ENCODE peak calls at places on chromosomes 11 and 22, in nine cellular contexts. Z is neural progenitor cell; D is effector memory CD4-positive, alpha-beta T cell; W is neuronal stem cell; G is vagina; L is body of pancreas; E is aorta; O is fibroblast of lung; F is naive thymus-derived CD4-positive, alpha-beta T cell. M is an unnamed sample.
A peak's percentile ranks its signal among the peaks of the same experiment; 100 is the strongest.

GRCh38 chr11:2825886-2826678 is 59.5 kb downstream of the CDKN1C start:
- DNase-seq in Z (peak; percentile 47), D (no peak), W (peak; percentile 32), G (peak; percentile 98), L (peak; percentile 45), E (peak; percentile 88), O (peak; percentile 98), F (no peak), M (no peak)

GRCh38 chr11:126926376-126926791 is 74.2 kb downstream of the KIRREL3 start:
- DNase-seq in Z (no peak), D (no peak), W (no peak), G (no peak), L (no peak), E (no peak), O (peak; percentile 83), F (no peak), M (no peak)

GRCh38 chr11:84260862-84261261 is 974.7 kb upstream of the CCDC90B start:
- DNase-seq in Z (no peak), D (no peak), W (no peak), G (no peak), L (no peak), E (no peak), O (peak; percentile 41), F (no peak), M (no peak)

GRCh38 chr11:15663778-15664218 is 549.1 kb downstream of the INSC start:
- DNase-seq in Z (peak; percentile 91), D (no peak), W (peak; percentile 61), G (peak; percentile 34), L (peak; percentile 14), E (no peak), O (no peak), F (no peak), M (no peak)

GRCh38 chr22:19962246-19962908 is 20.8 kb upstream of the TXNRD2 start:
- DNase-seq in Z (peak; percentile 95), D (peak; percentile 31), W (peak; percentile 70), G (no peak), L (peak; percentile 81), E (peak; percentile 83), O (peak; percentile 71), F (peak; percentile 44), M (peak; percentile 24)

GRCh38 chr22:23183107-23183698 is 2.9 kb downstream of the BCR start:
- DNase-seq in Z (peak; percentile 96), D (no peak), W (peak; percentile 74), G (no peak), L (peak; percentile 58), E (peak; percentile 78), O (peak; percentile 80), F (no peak), M (no peak)

GRCh38 chr11:33861366-33861765 is 30.5 kb downstream of the LMO2 start:
- DNase-seq in Z (no peak), D (no peak), W (no peak), G (no peak), L (no peak), E (no peak), O (no peak), F (no peak), M (no peak)

GRCh38 chr22:40450651-40451050 is 80.3 kb downstream of the SGSM3 start:
- DNase-seq in Z (no peak), D (no peak), W (no peak), G (no peak), L (no peak), E (no peak), O (no peak), F (no peak), M (no peak)

GRCh38 chr11:9571766-9572120 is 1.7 kb upstream of the WEE1 start:
- DNase-seq in Z (no peak), D (no peak), W (no peak), G (no peak), L (no peak), E (no peak), O (no peak), F (no peak), M (no peak)

GRCh38 chr22:26072611-26073010 is 96.7 kb upstream of the SEZ6L start:
- DNase-seq in Z (no peak), D (no peak), W (no peak), G (no peak), L (no peak), E (no peak), O (no peak), F (no peak), M (no peak)

GRCh38 chr11:45791524-45791923 is 13.4 kb upstream of the SLC35C1 start:
- DNase-seq in Z (no peak), D (no peak), W (no peak), G (no peak), L (no peak), E (no peak), O (no peak), F (no peak), M (no peak)
- H3K9me3 ChIP-seq in Z (no peaks in the 10 kb centered on the region), D (no peaks in the 10 kb centered on the region), W (no peaks in the 10 kb centered on the region), G (no peaks in the 10 kb centered on the region), L (no peaks in the 10 kb centered on the region), E (peaks cover 3% of the 10 kb centered on the region), O (no peaks in the 10 kb centered on the region), F (no peaks in the 10 kb centered on the region), M (no peaks in the 10 kb centered on the region)

DNA sequence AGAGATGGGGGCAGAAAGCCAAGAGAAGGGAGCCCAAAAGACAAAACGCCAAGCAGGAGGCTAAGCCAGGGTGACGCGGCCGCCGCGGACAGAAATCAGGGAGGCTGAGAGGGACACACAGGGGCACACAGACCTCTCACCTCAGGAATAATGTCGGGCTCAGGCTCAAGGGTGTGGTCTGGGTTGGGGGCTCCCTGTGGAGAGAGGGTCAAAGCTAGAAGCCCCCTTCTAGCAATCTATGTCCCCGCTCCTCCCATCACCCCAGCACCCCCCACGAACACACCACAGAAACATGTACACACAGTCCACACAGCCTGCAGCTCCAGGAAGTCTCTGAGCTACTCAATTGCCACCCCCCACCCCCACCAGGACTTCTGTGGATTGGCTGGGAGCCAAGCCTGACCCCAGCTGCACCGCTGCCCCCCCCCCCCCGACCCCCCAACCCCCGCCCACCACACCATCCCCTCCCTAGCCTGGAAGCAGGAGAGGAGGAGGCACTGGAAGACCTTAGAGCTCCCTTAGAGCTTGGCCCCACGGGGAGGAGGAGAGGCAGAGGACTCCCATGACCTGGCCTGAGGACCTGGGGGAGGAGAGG is 6.9 kb downstream of the BCL9L start:
- DNase-seq in Z (no peak), D (no peak), W (no peak), G (no peak), L (no peak), E (no peak), O (peak; percentile 58), F (peak; percentile 49), M (no peak)
- H3K4me3 ChIP-seq in Z (peak overlapping the region; percentile 27), D (peak overlapping the region; percentile 98), W (no peak overlapping the region), G (peak overlapping the region; percentile 100), L (no peak overlapping the region), E (peak overlapping the region; percentile 6), O (peak overlapping the region; percentile 37), F (peak overlapping the region; percentile 99), M (peak overlapping the region; percentile 60)

GRCh38 chr11:27467181-27467913 is 5.2 kb downstream of the LGR4 start:
- DNase-seq in Z (no peak), D (no peak), W (no peak), G (no peak), L (no peak), E (no peak), O (no peak), F (no peak), M (no peak)

GRCh38 chr11:27466363-27466762 is 6.2 kb downstream of the LGR4 start:
- DNase-seq in Z (no peak), D (no peak), W (no peak), G (no peak), L (no peak), E (no peak), O (no peak), F (no peak), M (no peak)

GRCh38 chr11:27464155-27464759 is 8.3 kb downstream of the LGR4 start:
- DNase-seq in Z (no peak), D (no peak), W (no peak), G (no peak), L (peak; percentile 42), E (no peak), O (peak; percentile 88), F (no peak), M (no peak)

GRCh38 chr11:27468209-27468608 is 4.4 kb downstream of the LGR4 start:
- DNase-seq in Z (no peak), D (no peak), W (no peak), G (no peak), L (no peak), E (no peak), O (peak; percentile 89), F (no peak), M (no peak)

GRCh38 chr11:27465629-27466028 is 7.0 kb downstream of the LGR4 start:
- DNase-seq in Z (no peak), D (no peak), W (no peak), G (no peak), L (no peak), E (no peak), O (no peak), F (no peak), M (no peak)
- H3K4me1 ChIP-seq in Z (peaks cover 69% of the 10 kb centered on the region), D (no peaks in the 10 kb centered on the region), W (peaks cover 11% of the 10 kb centered on the region), G (peaks cover 43% of the 10 kb centered on the region), L (peaks cover 66% of the 10 kb centered on the region), E (peaks cover 10% of the 10 kb centered on the region), O (peaks cover 6% of the 10 kb centered on the region), F (no peaks in the 10 kb centered on the region), M (no peaks in the 10 kb centered on the region)

DNA sequence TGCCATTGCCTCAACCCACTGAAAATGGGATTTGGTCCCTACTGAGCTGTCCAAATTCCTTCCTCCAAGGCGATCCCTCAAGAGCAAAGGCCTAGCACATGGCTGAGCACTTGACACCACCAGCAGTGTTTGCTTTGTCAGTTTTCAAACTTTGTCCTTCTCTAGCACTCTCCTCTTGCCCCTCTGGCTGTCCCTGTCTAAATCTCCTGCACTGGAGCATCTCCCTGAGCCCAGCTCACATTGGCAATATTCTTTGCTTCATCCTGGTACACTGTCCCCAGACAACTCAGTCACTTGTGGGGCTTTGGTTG is 66.6 kb upstream of the FTH1 start:
- DNase-seq in Z (no peak), D (no peak), W (no peak), G (no peak), L (no peak), E (no peak), O (no peak), F (no peak), M (no peak)
- H3K9me3 ChIP-seq in Z (no peaks in the 10 kb centered on the region), D (no peaks in the 10 kb centered on the region), W (peaks cover 5% of the 10 kb centered on the region), G (no peaks in the 10 kb centered on the region), L (no peaks in the 10 kb centered on the region), E (no peaks in the 10 kb centered on the region), O (no peaks in the 10 kb centered on the region), F (no peaks in the 10 kb centered on the region), M (no peaks in the 10 kb centered on the region)

GRCh38 chr11:112881461-112881860 is 79.8 kb upstream of the NCAM1 start:
- DNase-seq in Z (peak; percentile 79), D (no peak), W (peak; percentile 78), G (no peak), L (peak; percentile 65), E (peak; percentile 81), O (peak; percentile 74), F (no peak), M (no peak)
- H3K4me3 ChIP-seq in Z (peak overlapping the region; percentile 28), D (no peak overlapping the region), W (no peak overlapping the region), G (peak overlapping the region; percentile 32), L (no peak overlapping the region), E (no peak overlapping the region), O (no peak overlapping the region), F (no peak overlapping the region), M (no peak overlapping the region)

DNA sequence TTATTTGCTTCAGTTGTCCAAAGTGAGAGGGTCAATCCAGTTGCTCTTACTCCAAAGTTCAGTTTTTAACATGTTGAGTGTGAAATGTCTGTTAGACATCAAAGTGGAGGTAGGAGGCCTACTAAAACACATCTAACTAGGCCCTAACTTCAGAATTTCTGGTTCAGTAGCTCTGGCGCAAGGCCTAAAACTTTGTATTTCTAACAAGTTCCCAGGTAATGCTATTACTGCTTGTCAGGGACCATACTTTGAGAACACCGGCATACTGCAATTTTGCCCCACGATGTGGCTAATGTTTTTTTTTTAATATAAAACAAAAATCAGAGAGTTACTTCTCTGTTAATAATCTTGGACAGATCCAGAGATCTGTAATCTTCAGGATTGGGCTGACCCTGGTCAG is 72.4 kb upstream of the LRRC55 start:
- DNase-seq in Z (no peak), D (no peak), W (no peak), G (no peak), L (no peak), E (no peak), O (no peak), F (no peak), M (no peak)
- H3K4me1 ChIP-seq in Z (no peaks in the 10 kb centered on the region), D (no peaks in the 10 kb centered on the region), W (no peaks in the 10 kb centered on the region), G (no peaks in the 10 kb centered on the region), L (no peaks in the 10 kb centered on the region), E (no peaks in the 10 kb centered on the region), O (no peaks in the 10 kb centered on the region), F (no peaks in the 10 kb centered on the region), M (no peaks in the 10 kb centered on the region)